ENCODE peak calls at places on chromosomes 2 and 18, in seven cellular contexts. O is GM20000, U is neural crest cell, K is gastrocnemius medialis, H is nephron progenitor cell, T is heart left ventricle, L is left ventricle myocardium inferior. N is an unnamed sample.

GRCh38 chr2:70468898-70469297 is 84.7 kb downstream of the TGFA start:
- DNase-seq in O (no peak), U (no peak), K (no peak), H (no peak), T (no peak), L (no peak), N (no peak)

GRCh38 chr2:117983040-117983439 is 30.8 kb downstream of the CCDC93 start:
- DNase-seq in O (no peak), U (no peak), K (no peak), H (no peak), T (no peak), L (no peak), N (no peak)

GRCh38 chr18:56721491-56721890 is 70.3 kb downstream of the WDR7 start:
- DNase-seq in O (no peak), U (no peak), K (no peak), H (no peak), T (no peak), L (no peak), N (no peak)

GRCh38 chr2:176114120-176114929 is 2.3 kb upstream of the HOXD10 start:
- DNase-seq in O (no peak), U (no peak), K (no peak), H (no peak), T (no peak), L (no peak), N (no peak)

GRCh38 chr2:54329482-54330225 is 73.6 kb upstream of the TSPYL6 start:
- DNase-seq in O (no peak), U (no peak), K (no peak), H (no peak), T (no peak), L (no peak), N (no peak)

GRCh38 chr18:10139783-10140410 is 226.1 kb downstream of the VAPA start:
- DNase-seq in O (no peak), U (no peak), K (no peak), H (no peak), T (no peak), L (no peak), N (no peak)

GRCh38 chr18:57084331-57085298 is 62.3 kb upstream of the BOD1L2 start:
- DNase-seq in O (peak; percentile 48), U (no peak), K (no peak), H (no peak), T (no peak), L (no peak), N (no peak)

GRCh38 chr2:152762202-152762601 is 43.8 kb downstream of the ARL6IP6 start:
- DNase-seq in O (no peak), U (no peak), K (no peak), H (no peak), T (no peak), L (no peak), N (no peak)

GRCh38 chr18:398866-399637 is 101.4 kb downstream of the COLEC12 start:
- DNase-seq in O (no peak), U (no peak), K (no peak), H (no peak), T (no peak), L (no peak), N (peak; percentile 65)

GRCh38 chr2:233081232-233081730 is 21.1 kb downstream of the INPP5D start:
- DNase-seq in O (no peak), U (no peak), K (no peak), H (no peak), T (no peak), L (no peak), N (no peak)

GRCh38 chr18:79940126-79940813 is 11.2 kb downstream of the SLC66A2 start:
- DNase-seq in O (no peak), U (no peak), K (no peak), H (no peak), T (no peak), L (no peak), N (peak; percentile 5)

GRCh38 chr2:130368786-130369185 is 12.9 kb downstream of the PTPN18 start:
- DNase-seq in O (no peak), U (no peak), K (no peak), H (no peak), T (no peak), L (no peak), N (no peak)

GRCh38 chr2:102074167-102074778 is 68.3 kb upstream of the IL1R1 start:
- DNase-seq in O (no peak), U (no peak), K (no peak), H (no peak), T (no peak), L (no peak), N (no peak)
- TF ChIP-seq CTCF in O (no peak), U (no peak), K (no peak), H (no peak), T (no peak), L (no peak), N (no peak)

GRCh38 chr2:166011660-166012059 is 58.1 kb upstream of the TTC21B start:
- DNase-seq in O (no peak), U (no peak), K (no peak), H (no peak), T (no peak), L (no peak), N (no peak)

GRCh38 chr2:166017208-166017607 is 63.6 kb upstream of the TTC21B start:
- DNase-seq in O (no peak), U (no peak), K (no peak), H (no peak), T (no peak), L (no peak), N (no peak)

GRCh38 chr2:166013878-166014277 is 60.3 kb upstream of the TTC21B start:
- DNase-seq in O (no peak), U (no peak), K (no peak), H (no peak), T (no peak), L (no peak), N (no peak)
- TF ChIP-seq CTCF in O (no peak), U (no peak), K (no peak), H (no peak), T (no peak), L (no peak), N (no peak)

GRCh38 chr2:128733450-128733849 is 414.8 kb upstream of the HS6ST1 start:
- DNase-seq in O (no peak), U (no peak), K (no peak), H (no peak), T (no peak), L (no peak), N (no peak)

GRCh38 chr2:128736689-128737545 is 418.2 kb upstream of the HS6ST1 start:
- DNase-seq in O (peak; percentile 89), U (peak; percentile 85), K (peak; percentile 41), H (peak; percentile 91), T (peak; percentile 69), L (peak; percentile 80), N (peak; percentile 91)

GRCh38 chr2:128734521-128735295 is 416.0 kb upstream of the HS6ST1 start:
- DNase-seq in O (no peak), U (no peak), K (no peak), H (no peak), T (peak; percentile 65), L (no peak), N (no peak)

GRCh38 chr2:128736046-128736688 is 417.5 kb upstream of the HS6ST1 start:
- DNase-seq in O (no peak), U (no peak), K (no peak), H (no peak), T (no peak), L (no peak), N (no peak)

GRCh38 chr2:128735296-128735960 is 416.8 kb upstream of the HS6ST1 start:
- DNase-seq in O (no peak), U (no peak), K (no peak), H (no peak), T (no peak), L (no peak), N (no peak)
- TF ChIP-seq CTCF in O (no peak), U (no peak), K (no peak), H (no peak), T (no peak), L (no peak), N (no peak)

GRCh38 chr2:239297142-239298125 is 103.4 kb downstream of the HDAC4 start:
- DNase-seq in O (no peak), U (no peak), K (peak; percentile 26), H (no peak), T (peak; percentile 25), L (peak; percentile 11), N (no peak)

GRCh38 chr2:239296020-239296932 is 104.5 kb downstream of the HDAC4 start:
- DNase-seq in O (no peak), U (no peak), K (no peak), H (no peak), T (no peak), L (no peak), N (no peak)

GRCh38 chr2:239300242-239300641 is 100.6 kb downstream of the HDAC4 start:
- DNase-seq in O (no peak), U (no peak), K (no peak), H (no peak), T (no peak), L (peak; percentile 14), N (no peak)

GRCh38 chr2:239299218-239299939 is 101.4 kb downstream of the HDAC4 start:
- DNase-seq in O (no peak), U (no peak), K (peak; percentile 26), H (no peak), T (no peak), L (peak; percentile 5), N (peak; percentile 78)

GRCh38 chr2:239298126-239298804 is 102.6 kb downstream of the HDAC4 start:
- DNase-seq in O (no peak), U (no peak), K (peak; percentile 12), H (no peak), T (peak; percentile 23), L (peak; percentile 12), N (no peak)
- TF ChIP-seq CTCF in O (no peak), U (no peak), K (no peak), H (no peak), T (no peak), L (no peak), N (no peak)

DNA sequence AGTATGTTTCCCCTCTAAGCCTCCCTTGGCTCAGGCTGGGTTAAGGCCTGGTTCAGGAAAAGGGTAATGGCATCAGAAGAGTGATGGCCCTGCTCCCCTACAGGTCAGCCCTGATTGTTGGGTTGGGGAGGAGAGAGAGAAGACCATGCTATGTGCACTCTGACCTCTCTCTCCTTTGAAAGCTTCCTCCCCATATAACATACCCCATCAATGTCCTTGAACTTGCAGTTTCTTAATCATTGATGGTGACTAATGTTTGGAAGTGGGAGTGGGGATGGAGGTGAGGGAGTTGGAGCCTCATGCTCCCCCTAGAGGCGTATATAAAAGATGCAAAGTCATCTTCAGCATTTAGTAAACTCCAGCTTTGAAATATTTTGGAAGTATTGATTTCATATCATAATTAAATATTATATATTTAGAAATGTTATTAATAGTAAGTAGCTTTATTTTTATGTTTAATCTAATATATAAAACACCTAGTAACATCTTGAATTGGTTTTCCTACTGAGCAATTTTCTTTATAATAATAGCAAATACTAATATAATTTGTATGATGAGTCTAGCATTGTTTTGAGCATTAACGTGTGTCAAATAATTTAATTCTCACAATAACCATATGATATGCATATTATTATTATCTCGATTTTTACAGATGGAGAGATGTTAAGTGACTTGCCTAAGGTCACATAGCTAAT is 8.8 kb downstream of the PLCL1 start:
- DNase-seq in O (peak; percentile 42), U (no peak), K (no peak), H (no peak), T (no peak), L (no peak), N (no peak)
- TF ChIP-seq CTCF in O (peak; percentile 33), U (peak; percentile 71), K (no peak), H (peak; percentile 55), T (peak; percentile 45), L (peak; percentile 62), N (peak; percentile 73)